ENCODE peak calls at places on chromosomes 5 and 9, in six cellular contexts. Z is stimulated activated CD4-positive, alpha-beta T cell treated with anti-CD3 and anti-CD28 coated beads, Interleukin-1b, Interleukin-23, amount 100 ng/mL, for 1 hour; N is Jurkat, Clone E6-1; A is A172; R is AG08395; E is CD4-positive, alpha-beta memory T cell. D is an unnamed sample.

GRCh38 chr5:157744055-157745011 is 821 bp downstream of the LSM11 start:
- DNase-seq in R (no peak), E (peak), Z (no peak), N (no peak), A (no peak), D (peak)

GRCh38 chr5:33891731-33892418 is at the start of gene ADAMTS12:
- DNase-seq in E (no peak), Z (no peak), N (no peak), A (peak), R (peak), D (no peak)

GRCh38 chr5:6505415-6505763 is 56.7 kb downstream of the UBE2QL1 start:
- DNase-seq in R (no peak), A (no peak), E (no peak), N (no peak), Z (no peak), D (no peak)

GRCh38 chr5:83510199-83510730 is 38.7 kb downstream of the VCAN start:
- DNase-seq in R (no peak), E (no peak), A (no peak), N (no peak), Z (no peak), D (no peak)

GRCh38 chr9:21141427-21141882 is at the start of gene IFNW1:
- DNase-seq in A (no peak), Z (no peak), N (no peak), E (no peak), R (no peak), D (no peak)

GRCh38 chr5:124902097-124902821 is 155.8 kb upstream of the ZNF608 start:
- DNase-seq in R (no peak), N (peak), A (peak), Z (no peak), E (no peak), D (no peak)

GRCh38 chr9:81969971-81970370 is 18.6 kb upstream of the SPATA31D1 start:
- DNase-seq in A (no peak), Z (no peak), N (no peak), R (peak), E (no peak), D (no peak)

GRCh38 chr9:96006961-96007360 is 131.5 kb downstream of the ERCC6L2 start:
- DNase-seq in A (peak), R (peak), N (no peak), E (no peak), Z (no peak), D (no peak)

GRCh38 chr9:79883073-79883645 is 311.4 kb downstream of the TLE4 start:
- DNase-seq in N (peak), R (no peak), A (no peak), E (peak), Z (no peak), D (peak)

GRCh38 chr5:115396698-115397097 is 100.2 kb upstream of the CCDC112 start:
- DNase-seq in E (no peak), N (no peak), A (peak), R (no peak), Z (no peak), D (no peak)

GRCh38 chr9:127122176-127123151 is at the start of gene ANGPTL2:
- DNase-seq in A (peak), R (peak), Z (no peak), E (no peak), N (no peak), D (no peak)

GRCh38 chr9:126569036-126569435 is 44.7 kb upstream of the LMX1B start:
- DNase-seq in N (no peak), E (no peak), A (peak), R (no peak), Z (no peak), D (no peak)

GRCh38 chr5:57406591-57406990 is 76.0 kb downstream of the ACTBL2 start:
- DNase-seq in E (no peak), N (no peak), A (no peak), R (no peak), Z (no peak), D (no peak)

GRCh38 chr5:103526164-103526915 is 36.2 kb downstream of the NUDT12 start:
- DNase-seq in N (no peak), E (no peak), Z (no peak), R (peak), A (no peak), D (no peak)

GRCh38 chr5:71939452-71939932 is 167.8 kb upstream of the MAP1B start:
- DNase-seq in R (no peak), Z (no peak), N (no peak), A (no peak), E (no peak), D (no peak)

GRCh38 chr9:120323125-120323524 is 256.8 kb downstream of the CDK5RAP2 start:
- DNase-seq in A (no peak), E (no peak), N (no peak), Z (no peak), R (no peak), D (no peak)

GRCh38 chr5:757346-757930 is 27.1 kb downstream of the ZDHHC11B start:
- DNase-seq in N (no peak), Z (no peak), R (no peak), E (no peak), A (no peak), D (peak)

GRCh38 chr9:121642758-121643157 is 8.7 kb upstream of the DAB2IP start:
- DNase-seq in E (no peak), A (no peak), N (no peak), R (no peak), Z (no peak), D (no peak)